ENCODE peak calls at places on chromosomes 3 and 15, in nine cellular contexts. D is T1000; U is Peyer's patch; X is H7; Y is NCI-H1105 treated with DMSO at 0.1 percent for 48 hours; A is HEK293T; F is foreskin fibroblast; M is hepatocyte; W is stimulated activated CD8-positive, alpha-beta memory T cell treated with anti-CD3 and anti-CD28 coated beads, Interleukin-15, amount 100 ng/mL, for 24 hours. H is an unnamed sample.
A peak's percentile ranks its signal among the peaks of the same experiment; 100 is the strongest.

GRCh38 chr3:100650651-100651611 is 41.5 kb downstream of the ADGRG7 start:
- DNase-seq in D (no peak), U (no peak), X (peak; percentile 12), Y (no peak), A (no peak), F (peak; percentile 76), M (no peak), W (no peak), H (no peak)

GRCh38 chr15:83207622-83208356 is at the start of gene HDGFL3:
- DNase-seq in D (no peak), U (peak; percentile 69), X (peak; percentile 88), Y (peak; percentile 44), A (peak; percentile 71), F (peak; percentile 79), M (peak; percentile 81), W (peak; percentile 6), H (no peak)

GRCh38 chr3:88742066-88742465 is 365.4 kb upstream of the EPHA3 start:
- DNase-seq in D (no peak), U (no peak), X (no peak), Y (no peak), A (no peak), F (no peak), M (no peak), W (no peak), H (no peak)

GRCh38 chr3:35946121-35946856 is 307.0 kb downstream of the ARPP21 start:
- DNase-seq in D (no peak), U (no peak), X (peak; percentile 8), Y (no peak), A (peak; percentile 6), F (peak; percentile 50), M (peak; percentile 30), W (no peak), H (no peak)

GRCh38 chr3:69009559-69010410 is 3.7 kb downstream of the EOGT start:
- DNase-seq in D (no peak), U (no peak), X (peak; percentile 68), Y (no peak), A (no peak), F (peak; percentile 88), M (peak; percentile 27), W (no peak), H (no peak)

GRCh38 chr3:130896101-130896500 is 2.2 kb downstream of the ATP2C1 start:
- DNase-seq in D (no peak), U (no peak), X (no peak), Y (no peak), A (no peak), F (peak; percentile 10), M (no peak), W (no peak), H (no peak)

GRCh38 chr3:135576786-135577185 is 388.7 kb upstream of the PPP2R3A start:
- DNase-seq in D (no peak), U (no peak), X (no peak), Y (peak; percentile 66), A (no peak), F (no peak), M (no peak), W (no peak), H (no peak)

GRCh38 chr15:88897456-88898194 is 2.3 kb upstream of the HAPLN3 start:
- DNase-seq in D (peak; percentile 64), U (peak; percentile 63), X (peak; percentile 64), Y (peak; percentile 44), A (peak; percentile 37), F (peak; percentile 96), M (peak; percentile 95), W (peak; percentile 41), H (peak; percentile 68)

GRCh38 chr15:25711164-25711563 is 152.0 kb downstream of the ATP10A start:
- DNase-seq in D (no peak), U (peak; percentile 8), X (no peak), Y (no peak), A (no peak), F (no peak), M (no peak), W (no peak), H (no peak)